ENCODE peak calls at places on chromosome 7, in four cellular contexts. K is cardiac fibroblast, Q is A549, E is brain microvascular endothelial cell. W is an unnamed sample.

GRCh38 chr7:108002726-108003590 is at the start of gene LAMB1:
- DNase-seq in E (peak), Q (peak), K (peak), W (peak)

GRCh38 chr7:65239707-65240352 is 133.8 kb upstream of the ZNF92 start:
- DNase-seq in Q (peak), K (peak), E (peak), W (peak)

GRCh38 chr7:149670288-149670687 is 103.1 kb downstream of the ZNF467 start:
- DNase-seq in K (peak), E (no peak), Q (no peak), W (no peak)

GRCh38 chr7:3682028-3682712 is 381.1 kb downstream of the SDK1 start:
- DNase-seq in E (no peak), Q (no peak), K (peak), W (no peak)

GRCh38 chr7:92808006-92808405 is 28.4 kb downstream of the CDK6 start:
- DNase-seq in E (no peak), K (peak), Q (no peak), W (no peak)

GRCh38 chr7:122046402-122046801 is 97.6 kb downstream of the AASS start:
- DNase-seq in Q (no peak), K (no peak), E (no peak), W (no peak)

GRCh38 chr7:32583791-32584190 is 88.5 kb downstream of the AVL9 start:
- DNase-seq in Q (no peak), E (peak), K (no peak), W (no peak)

GRCh38 chr7:105014725-105015630 is 973 bp downstream of the KMT2E start:
- DNase-seq in E (no peak), K (peak), Q (peak), W (peak)

GRCh38 chr7:116784647-116785046 is 77.7 kb upstream of the CAPZA2 start:
- DNase-seq in Q (no peak), E (no peak), K (no peak), W (no peak)

GRCh38 chr7:23276381-23276780 is 22.8 kb upstream of the MALSU1 start:
- DNase-seq in E (no peak), K (peak), Q (peak), W (peak)

GRCh38 chr7:38744746-38745145 is 113.6 kb upstream of the AMPH start:
- DNase-seq in K (peak), E (peak), Q (no peak), W (no peak)

GRCh38 chr7:138292951-138293350 is 167.1 kb upstream of the TRIM24 start:
- DNase-seq in K (no peak), Q (no peak), E (no peak), W (no peak)
- TF ChIP-seq CTCF in K (no peak), Q (no peak), E (no peak), W (no peak)

DNA sequence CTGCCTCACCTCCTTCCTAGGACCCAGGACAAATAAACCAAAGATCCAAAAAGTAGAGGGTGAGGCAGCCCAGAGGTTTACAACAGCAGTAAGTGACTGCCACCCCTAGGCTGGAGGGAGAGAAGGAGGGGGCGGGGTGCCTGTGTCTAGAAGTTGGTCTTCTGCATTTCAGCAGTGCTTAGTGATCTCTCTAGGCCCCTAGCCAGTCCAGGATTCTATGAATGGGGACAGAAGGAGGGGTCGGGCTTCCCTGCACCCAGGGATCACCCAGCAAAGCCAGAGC is 62.8 kb upstream of the KDM7A start:
- DNase-seq in Q (no peak), E (no peak), K (no peak), W (no peak)
- TF ChIP-seq CTCF in Q (no peak), E (no peak), K (no peak), W (no peak)

GRCh38 chr7:151059362-151060112 is at the start of gene SLC4A2:
- DNase-seq in Q (peak), E (peak), K (peak), W (peak)
- TF ChIP-seq CTCF in Q (peak), E (peak), K (peak), W (peak)

DNA sequence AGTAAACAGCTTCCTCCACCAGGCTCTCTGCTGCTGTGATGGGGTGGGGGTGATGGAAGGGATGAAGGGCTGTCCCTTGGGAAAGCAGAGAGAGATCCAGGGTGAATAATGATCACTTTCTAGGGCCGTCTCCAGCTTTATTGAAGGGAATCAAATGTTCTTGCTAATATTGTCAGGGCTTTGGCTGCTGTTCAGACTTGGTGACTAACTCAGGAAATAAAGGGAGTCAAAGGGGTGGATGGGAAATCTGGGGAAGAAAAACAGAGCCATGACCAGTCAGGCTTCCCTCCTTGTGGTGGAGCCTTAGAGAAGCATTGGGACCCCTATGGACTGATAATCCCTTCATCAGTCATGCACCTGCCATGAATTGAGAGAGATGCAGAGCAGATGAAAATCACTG is 196.2 kb upstream of the AGK start:
- DNase-seq in E (peak), K (peak), Q (no peak), W (no peak)
- TF ChIP-seq CTCF in E (peak), K (no peak), Q (no peak), W (no peak)

DNA sequence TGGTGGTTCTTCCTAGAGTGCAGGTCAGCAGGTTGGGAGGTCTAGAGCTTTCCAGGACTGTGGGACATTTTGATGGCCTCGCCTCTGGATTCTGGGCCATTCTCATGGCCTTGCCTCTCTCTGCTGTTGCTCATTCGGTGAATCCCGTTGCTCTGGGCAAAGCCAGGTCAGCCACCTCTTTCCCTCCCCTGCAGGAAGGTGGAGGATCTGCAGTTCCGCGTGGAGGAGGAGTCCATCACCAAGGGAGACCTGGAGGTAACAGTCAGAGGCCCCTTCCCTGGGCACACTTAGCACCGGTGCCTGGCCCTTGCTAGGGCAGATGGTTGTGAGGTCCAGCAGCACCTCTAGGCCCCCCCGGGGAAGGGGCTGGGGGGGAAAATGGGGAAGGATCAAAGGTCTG is 74.9 kb downstream of the CLIP2 start:
- DNase-seq in Q (peak), E (no peak), K (no peak), W (no peak)
- TF ChIP-seq CTCF in Q (no peak), E (peak), K (peak), W (no peak)

DNA sequence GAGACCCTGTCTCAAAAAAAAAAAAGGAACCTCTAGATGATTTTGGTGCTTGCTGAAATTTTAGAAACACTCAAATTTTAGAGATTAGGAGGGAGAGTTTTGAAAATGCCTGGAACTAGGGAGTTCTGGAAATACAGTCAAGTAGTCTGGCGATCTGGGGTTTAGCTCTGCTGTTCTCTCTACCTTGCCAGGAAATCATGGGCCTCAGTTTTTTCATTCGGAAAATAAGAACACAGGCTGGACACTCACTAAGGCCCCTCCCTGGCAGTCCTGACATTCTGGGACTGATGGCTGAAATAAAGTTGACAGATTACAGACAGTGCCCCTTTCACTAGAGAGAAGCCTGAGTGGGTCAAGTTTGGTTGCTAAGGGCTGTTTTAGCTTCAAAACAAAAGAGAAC is 24.9 kb upstream of the CALN1 start:
- DNase-seq in Q (no peak), E (no peak), K (no peak), W (no peak)
- TF ChIP-seq CTCF in Q (no peak), E (no peak), K (no peak), W (no peak)

DNA sequence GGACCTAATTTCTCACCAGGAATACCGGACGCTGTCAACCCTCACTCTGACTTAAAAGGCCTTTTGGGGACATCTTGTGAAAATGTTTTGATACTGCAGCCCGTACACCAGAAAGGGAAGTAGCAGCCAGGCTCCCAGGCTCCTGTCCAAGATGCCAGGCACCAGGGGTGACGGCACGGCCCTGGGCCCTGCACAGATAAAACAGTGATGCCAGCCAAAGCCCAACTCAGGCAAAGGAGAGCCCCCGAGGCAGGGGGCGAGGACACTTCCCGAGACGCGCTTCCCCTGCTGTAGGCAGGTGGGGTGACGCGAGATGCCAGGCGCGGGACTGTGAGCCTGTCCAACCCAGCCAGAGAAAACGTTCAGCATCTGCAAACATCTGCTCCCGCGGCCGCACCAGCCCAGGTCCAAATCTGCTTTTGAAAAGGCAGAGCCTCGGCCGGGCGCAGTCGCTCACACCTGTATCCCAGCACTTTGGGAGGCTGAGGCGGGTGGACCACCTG is 15.7 kb downstream of the ZFAND2A start:
- DNase-seq in E (peak), Q (peak), K (peak), W (no peak)
- TF ChIP-seq CTCF in E (peak), Q (no peak), K (no peak), W (no peak)

DNA sequence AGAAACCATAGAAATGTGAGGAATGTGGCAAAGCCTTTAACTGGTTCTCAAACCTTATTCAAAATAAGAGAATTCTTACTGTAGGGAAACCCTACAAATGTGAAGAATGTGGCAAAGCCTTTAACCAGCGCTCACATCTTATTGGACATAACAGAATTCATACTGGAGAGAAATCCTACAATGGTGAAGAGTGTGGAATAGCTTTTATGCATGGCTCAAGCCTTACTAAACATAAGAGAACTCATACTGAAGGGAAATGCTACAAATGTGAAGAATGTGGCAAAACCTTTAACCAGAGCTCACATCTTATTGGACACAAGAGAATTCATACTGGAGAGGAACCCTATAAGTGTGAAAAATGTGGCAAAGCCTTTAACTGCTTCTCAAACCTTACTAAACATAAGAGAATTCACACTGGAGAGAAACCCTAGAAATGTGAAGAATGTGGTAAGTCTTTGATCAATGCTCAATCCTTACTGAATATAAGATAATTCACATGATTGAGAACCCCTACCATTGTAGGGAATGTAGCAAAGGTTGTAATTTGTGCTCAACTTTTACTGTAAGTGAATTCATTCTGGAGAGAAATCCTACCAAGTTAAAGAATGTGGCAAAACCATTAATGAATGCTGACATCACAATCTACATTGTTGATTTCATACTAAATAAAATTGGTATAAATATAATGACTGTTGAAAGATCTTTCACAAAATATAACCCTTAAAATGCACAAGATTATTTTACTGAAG is 142.5 kb upstream of the ZNF479 start:
- DNase-seq in K (no peak), Q (no peak), E (no peak), W (no peak)
- TF ChIP-seq CTCF in K (no peak), Q (no peak), E (no peak), W (no peak)

GRCh38 chr7:117895271-117895670 is 22.0 kb upstream of the CTTNBP2 start:
- DNase-seq in E (no peak), Q (no peak), K (no peak), W (no peak)
- TF ChIP-seq CTCF in E (no peak), Q (no peak), K (no peak), W (no peak)

W was measured in Calu3.